ENCODE peak calls at places on chromosomes 6 and 20, in four cellular contexts. F is GM23248, S is keratinocyte, Q is endodermal cell. U is an unnamed sample.

GRCh38 chr6:6810727-6811126 is 222.2 kb downstream of the LY86 start:
- DNase-seq in F (no peak), S (no peak), Q (no peak), U (no peak)

GRCh38 chr6:136989591-136990578 is 54.9 kb downstream of the IL20RA start:
- DNase-seq in F (peak; percentile 28), S (no peak), Q (peak; percentile 87), U (peak; percentile 15)

GRCh38 chr20:17841751-17842191 is 126.8 kb downstream of the SNX5 start:
- DNase-seq in F (peak; percentile 69), S (no peak), Q (no peak), U (no peak)

GRCh38 chr20:3309226-3309625 is 70.2 kb upstream of the SLC4A11 start:
- DNase-seq in F (peak; percentile 15), S (no peak), Q (no peak), U (no peak)

GRCh38 chr6:37648465-37649330 is 49.0 kb downstream of the MDGA1 start:
- DNase-seq in F (peak; percentile 41), S (no peak), Q (peak; percentile 99), U (no peak)

GRCh38 chr6:7150381-7151064 is 42.8 kb downstream of the RREB1 start:
- DNase-seq in F (no peak), S (no peak), Q (peak; percentile 83), U (no peak)

GRCh38 chr6:71478834-71479541 is 190.4 kb downstream of the OGFRL1 start:
- DNase-seq in F (peak; percentile 88), S (no peak), Q (no peak), U (no peak)

GRCh38 chr6:2502096-2502997 is 248.4 kb downstream of the MYLK4 start:
- DNase-seq in F (no peak), S (no peak), Q (no peak), U (no peak)

GRCh38 chr20:37839432-37839827 is 63.5 kb upstream of the VSTM2L start:
- DNase-seq in F (no peak), S (no peak), Q (no peak), U (no peak)

GRCh38 chr6:3231213-3232016 is 4.0 kb upstream of the TUBB2B start:
- DNase-seq in F (peak; percentile 88), S (no peak), Q (peak; percentile 92), U (peak; percentile 75)

GRCh38 chr6:12801141-12801540 is 84.6 kb downstream of the PHACTR1 start:
- DNase-seq in F (peak; percentile 67), S (no peak), Q (no peak), U (no peak)

GRCh38 chr20:46703435-46703834 is 6.0 kb upstream of the SLC2A10 start:
- DNase-seq in F (no peak), S (no peak), Q (no peak), U (no peak)

GRCh38 chr6:119604124-119604523 is 254.6 kb upstream of the MAN1A1 start:
- DNase-seq in F (no peak), S (no peak), Q (no peak), U (no peak)

GRCh38 chr6:144729502-144729901 is 444.4 kb downstream of the UTRN start:
- DNase-seq in F (no peak), S (no peak), Q (no peak), U (no peak)

GRCh38 chr6:125251516-125252229 is 50.1 kb downstream of the HDDC2 start:
- DNase-seq in F (peak; percentile 22), S (no peak), Q (peak; percentile 59), U (no peak)

GRCh38 chr20:48102821-48103635 is 317.7 kb upstream of the SULF2 start:
- DNase-seq in F (peak; percentile 20), S (no peak), Q (no peak), U (no peak)

GRCh38 chr6:111711989-111712388 is 106.3 kb upstream of the TRAF3IP2 start:
- DNase-seq in F (no peak), S (no peak), Q (no peak), U (no peak)

GRCh38 chr20:40082436-40082835 is 606.6 kb downstream of the MAFB start:
- DNase-seq in F (no peak), S (no peak), Q (no peak), U (no peak)

GRCh38 chr6:34273242-34273805 is 24.5 kb upstream of the SMIM29 start:
- DNase-seq in F (no peak), S (no peak), Q (no peak), U (no peak)

GRCh38 chr6:24431045-24431451 is 28.3 kb downstream of the MRS2 start:
- DNase-seq in F (peak; percentile 65), S (peak; percentile 1), Q (peak; percentile 66), U (no peak)

GRCh38 chr20:49230575-49231211 is 11.5 kb downstream of the DDX27 start:
- DNase-seq in F (peak; percentile 48), S (no peak), Q (no peak), U (no peak)

GRCh38 chr6:54133186-54133585 is 21.9 kb downstream of the MLIP start:
- DNase-seq in F (no peak), S (no peak), Q (no peak), U (no peak)
- H3K27ac ChIP-seq in F (no peak overlapping the region), S (no peak overlapping the region), Q (no peak overlapping the region), U (no peak overlapping the region)

DNA sequence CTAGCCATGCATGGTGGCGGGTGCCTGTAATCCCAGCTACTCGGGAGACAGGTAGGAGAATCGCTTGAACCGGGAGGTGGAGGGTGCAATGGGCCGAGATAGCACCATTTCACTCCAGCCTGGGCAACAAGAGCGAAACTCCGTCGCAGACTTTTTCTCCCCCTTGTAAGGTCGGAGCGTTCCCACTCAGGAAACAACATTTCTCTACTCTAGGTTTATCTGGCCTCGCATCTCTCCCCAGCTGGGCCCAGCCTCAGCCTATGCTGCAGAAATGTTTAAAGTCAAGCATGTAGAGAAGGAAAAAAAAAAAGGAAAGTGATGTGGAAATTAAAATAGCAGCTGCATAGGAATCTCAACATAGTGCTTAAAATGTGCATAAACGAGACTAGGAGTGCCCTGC is 172.3 kb downstream of the TRIM27 start:
- DNase-seq in F (no peak), S (no peak), Q (no peak), U (no peak)
- H3K27ac ChIP-seq in F (no peak overlapping the region), S (no peak overlapping the region), Q (no peak overlapping the region), U (no peak overlapping the region)

DNA sequence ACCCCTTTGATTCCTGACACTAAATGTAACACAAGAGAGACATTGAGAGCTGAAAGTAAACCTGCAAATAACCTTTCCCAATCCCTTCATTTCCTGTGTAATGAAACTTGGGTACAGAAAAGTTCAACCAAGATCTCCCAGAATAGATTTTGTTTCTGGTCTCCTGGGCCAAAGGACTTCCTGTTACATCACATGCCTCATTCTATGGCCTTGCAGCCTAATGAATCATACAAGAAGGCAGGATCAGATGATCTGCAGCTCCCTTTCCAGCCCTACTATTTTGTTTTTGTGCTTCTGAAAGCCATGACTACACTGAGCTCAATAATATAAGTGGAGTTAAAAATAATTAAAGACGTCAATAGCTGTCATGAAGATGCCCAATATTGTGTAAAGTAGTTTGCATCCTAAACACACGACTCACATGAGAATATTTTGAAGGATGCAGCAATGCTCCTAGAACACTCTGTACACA is 73.4 kb upstream of the NOX3 start:
- DNase-seq in F (peak; percentile 93), S (peak; percentile 15), Q (no peak), U (no peak)
- H3K27ac ChIP-seq in F (peak overlapping the region; percentile 87), S (peak overlapping the region; percentile 66), Q (no peak overlapping the region), U (no peak overlapping the region)

GRCh38 chr6:138695193-138695592 is 78.4 kb upstream of the CCDC28A start:
- DNase-seq in F (no peak), S (no peak), Q (no peak), U (no peak)
- H3K27ac ChIP-seq in F (no peak overlapping the region), S (no peak overlapping the region), Q (no peak overlapping the region), U (no peak overlapping the region)

GRCh38 chr20:45104786-45105185 is 3.9 kb upstream of the KCNS1 start:
- DNase-seq in F (peak; percentile 72), S (peak; percentile 87), Q (no peak), U (no peak)
- H3K27ac ChIP-seq in F (no peak overlapping the region), S (peak overlapping the region; percentile 37), Q (no peak overlapping the region), U (no peak overlapping the region)